ENCODE peak calls at places on chromosomes 12 and 14, in nine cellular contexts. R is uterus, U is tibial nerve, P is transverse colon, D is ovary, W is HCT116, J is adrenal gland, T is vagina, S is right lobe of liver. I is an unnamed sample.
A peak's percentile ranks its signal among the peaks of the same experiment; 100 is the strongest.

GRCh38 chr12:91074851-91075250 is 17.0 kb upstream of the KERA start:
- DNase-seq in U (no peak), J (no peak), P (no peak), R (no peak), S (no peak), W (no peak), D (no peak), T (no peak), I (no peak)

GRCh38 chr12:76785407-76785806 is 21.5 kb downstream of the ZDHHC17 start:
- DNase-seq in P (no peak), J (no peak), W (no peak), D (no peak), T (no peak), U (no peak), S (no peak), R (no peak), I (no peak)

GRCh38 chr12:117134059-117134458 is 34.8 kb upstream of the TESC start:
- DNase-seq in S (no peak), R (no peak), J (no peak), T (no peak), W (no peak), D (no peak), U (no peak), P (no peak), I (no peak)

GRCh38 chr12:24535334-24536019 is 413.4 kb downstream of the BCAT1 start:
- DNase-seq in S (no peak), W (no peak), P (no peak), D (no peak), U (no peak), T (no peak), J (no peak), R (no peak), I (no peak)

GRCh38 chr12:116539905-116540482 is 19.2 kb upstream of the MAP1LC3B2 start:
- DNase-seq in T (no peak), R (peak; percentile 74), D (peak; percentile 67), U (no peak), J (no peak), P (peak; percentile 38), W (no peak), S (no peak), I (no peak)

GRCh38 chr14:56590535-56590951 is 10.9 kb downstream of the TMEM260 start:
- DNase-seq in U (no peak), R (no peak), J (no peak), P (no peak), S (no peak), T (no peak), D (no peak), W (no peak), I (no peak)

GRCh38 chr12:12487490-12487889 is 75.2 kb downstream of the DUSP16 start:
- DNase-seq in D (no peak), T (no peak), W (no peak), S (no peak), P (no peak), U (no peak), R (no peak), J (no peak), I (no peak)

GRCh38 chr12:49200882-49201594 is 12.2 kb upstream of the TUBA1A start:
- DNase-seq in S (no peak), J (peak; percentile 15), U (no peak), W (peak; percentile 51), T (no peak), D (no peak), P (no peak), R (peak; percentile 31), I (no peak)

GRCh38 chr14:65639216-65639615 is 226.7 kb downstream of the FUT8 start:
- DNase-seq in W (no peak), R (no peak), J (no peak), U (no peak), S (no peak), D (no peak), T (no peak), P (no peak), I (no peak)

GRCh38 chr14:72049462-72049861 is 117.2 kb downstream of the RGS6 start:
- DNase-seq in T (no peak), R (no peak), U (no peak), W (peak; percentile 3), D (no peak), S (no peak), J (no peak), P (no peak), I (no peak)

GRCh38 chr14:91841065-91841464 is 26.3 kb downstream of the TC2N start:
- DNase-seq in W (no peak), R (no peak), T (no peak), S (no peak), P (no peak), U (no peak), J (no peak), D (no peak), I (no peak)

GRCh38 chr12:53938276-53939140 is at the start of gene HOXC13:
- DNase-seq in U (no peak), P (no peak), W (peak; percentile 95), T (no peak), D (peak; percentile 72), J (peak; percentile 68), S (no peak), R (no peak), I (no peak)

GRCh38 chr14:89417111-89417468 is at the start of gene FOXN3:
- DNase-seq in P (peak; percentile 95), W (peak; percentile 78), S (peak; percentile 95), D (peak; percentile 93), U (peak; percentile 86), J (peak; percentile 93), T (no peak), R (peak; percentile 92), I (peak; percentile 95)

GRCh38 chr14:76924363-76925151 is 98.3 kb downstream of the LRRC74A start:
- DNase-seq in U (no peak), W (no peak), T (no peak), S (no peak), P (no peak), R (no peak), J (peak; percentile 61), D (no peak), I (no peak)

GRCh38 chr14:95033851-95034622 is 123.3 kb downstream of the DICER1 start:
- DNase-seq in D (no peak), R (no peak), S (no peak), J (no peak), P (no peak), T (peak; percentile 64), W (no peak), U (no peak), I (no peak)

GRCh38 chr12:18323159-18323558 is 61.8 kb downstream of the PIK3C2G start:
- DNase-seq in J (no peak), U (no peak), W (no peak), R (no peak), T (no peak), D (no peak), S (no peak), P (no peak), I (no peak)

GRCh38 chr12:28023156-28023887 is 50.8 kb upstream of the PTHLH start:
- DNase-seq in U (no peak), J (no peak), S (no peak), W (peak; percentile 53), D (no peak), R (no peak), T (no peak), P (no peak), I (no peak)

GRCh38 chr14:74257988-74258704 is 18.9 kb downstream of the VSX2 start:
- DNase-seq in R (no peak), U (no peak), J (no peak), T (no peak), W (no peak), D (no peak), S (no peak), P (no peak), I (no peak)

GRCh38 chr12:63068857-63069442 is 82.1 kb downstream of the AVPR1A start:
- DNase-seq in T (no peak), R (peak; percentile 16), W (peak; percentile 55), J (no peak), D (no peak), S (no peak), U (no peak), P (no peak), I (no peak)

GRCh38 chr12:57455374-57456144 is 452 bp downstream of the INHBE start:
- DNase-seq in U (no peak), W (no peak), D (no peak), J (no peak), T (no peak), P (no peak), S (no peak), R (no peak), I (no peak)

DNA sequence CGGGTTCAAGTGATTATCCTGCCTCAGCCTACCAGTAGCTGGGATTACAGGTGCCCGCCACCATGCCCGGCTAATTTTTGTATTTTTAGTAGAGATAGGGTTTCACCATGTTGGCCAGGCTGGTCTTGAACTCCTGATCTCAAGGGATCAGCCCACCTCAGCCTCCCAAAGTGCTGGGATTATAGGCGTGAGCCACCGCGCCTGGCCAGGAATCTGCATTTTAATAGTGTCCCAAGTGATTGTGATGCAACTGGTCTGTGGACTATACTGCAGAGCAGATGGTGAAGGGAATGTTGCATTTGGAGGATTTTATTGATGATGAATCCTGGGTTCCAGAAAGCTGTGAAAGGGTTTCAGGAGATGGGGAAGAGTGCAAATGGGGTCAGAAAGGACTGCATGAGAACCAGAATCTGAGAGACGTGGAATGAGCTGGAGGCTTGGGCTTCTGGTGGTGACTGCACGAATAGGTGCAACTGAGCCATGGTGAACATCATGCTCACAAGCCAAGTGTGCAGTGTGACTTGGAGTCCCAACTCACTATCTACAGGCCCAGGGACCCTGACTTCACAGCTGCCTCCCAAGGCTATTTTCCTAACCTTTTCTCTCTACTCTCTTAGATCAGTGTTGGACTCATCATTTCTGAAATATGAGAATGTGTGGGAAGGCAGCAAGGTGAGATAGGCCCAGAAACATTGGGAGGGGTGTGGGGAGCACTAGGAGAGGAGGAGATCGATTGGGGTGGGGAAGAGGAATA is 4.5 kb downstream of the RPS26 start:
- DNase-seq in R (no peak), D (no peak), U (no peak), P (no peak), W (no peak), S (no peak), J (no peak), T (no peak), I (no peak)
- TF ChIP-seq POLR2A in R (no peak), D (no peak), U (no peak), P (no peak), W (no peak), S (no peak), J (no peak), T (no peak), I (no peak)

GRCh38 chr12:99695050-99695449 is 47.5 kb downstream of the GARIN6 start:
- DNase-seq in S (no peak), U (no peak), P (no peak), D (no peak), T (no peak), W (no peak), R (no peak), J (no peak), I (no peak)
- TF ChIP-seq CTCF in S (no peak), U (no peak), P (no peak), D (no peak), T (no peak), W (no peak), R (no peak), J (no peak), I (no peak)

GRCh38 chr14:102776761-102777710 is at the start of gene TRAF3:
- DNase-seq in S (peak; percentile 83), T (no peak), P (peak; percentile 76), U (no peak), R (peak; percentile 49), D (peak; percentile 83), W (no peak), J (peak; percentile 63), I (peak; percentile 89)
- TF ChIP-seq POLR2A in S (peak; percentile 45), T (no peak), P (no peak), U (no peak), R (peak; percentile 9), D (no peak), W (no peak), J (no peak), I (no peak)

GRCh38 chr12:3727354-3727753 is 25.6 kb downstream of the CRACR2A start:
- DNase-seq in W (no peak), P (no peak), J (no peak), D (no peak), R (no peak), U (no peak), T (no peak), S (no peak), I (no peak)
- TF ChIP-seq CTCF in W (no peak), P (no peak), J (no peak), D (no peak), R (no peak), U (no peak), T (no peak), S (no peak), I (no peak)

I was measured in heart left ventricle.